ENCODE peak calls at places on chromosome 1, in nine cellular contexts. X is uterus; I is astrocyte; Y is heart right ventricle; H is Panc1; T is CD8-positive, alpha-beta T cell; B is neural crest cell; W is adrenal gland; K is foreskin fibroblast. D is an unnamed sample.

GRCh38 chr1:154955039-154955717 is 721 bp downstream of the PBXIP1 start:
- DNase-seq in W (peak), Y (no peak), T (peak), B (no peak), I (peak), H (no peak), X (no peak), K (no peak), D (peak)

GRCh38 chr1:165162671-165163241 is 193.8 kb downstream of the LMX1A start:
- DNase-seq in Y (no peak), K (no peak), B (no peak), I (no peak), W (no peak), X (no peak), H (no peak), T (no peak), D (no peak)

GRCh38 chr1:5575396-5576110 is 416.7 kb downstream of the NPHP4 start:
- DNase-seq in I (no peak), H (no peak), T (no peak), X (no peak), Y (no peak), K (no peak), W (no peak), B (no peak), D (no peak)

GRCh38 chr1:7395251-7395650 is 375.8 kb upstream of the VAMP3 start:
- DNase-seq in I (no peak), T (no peak), Y (no peak), X (no peak), B (no peak), K (no peak), H (no peak), W (no peak), D (no peak)

GRCh38 chr1:160032165-160032827 is 506 bp upstream of the PIGM start:
- DNase-seq in Y (no peak), B (no peak), X (no peak), W (no peak), K (no peak), H (no peak), I (no peak), T (no peak), D (peak)

GRCh38 chr1:234976880-234977680 is 151.6 kb downstream of the TOMM20 start:
- DNase-seq in W (no peak), K (no peak), H (no peak), T (no peak), X (peak), B (no peak), Y (no peak), I (no peak), D (no peak)

GRCh38 chr1:231774719-231775322 is 148.2 kb downstream of the DISC1 start:
- DNase-seq in X (no peak), T (no peak), W (no peak), H (no peak), Y (no peak), B (no peak), I (no peak), K (no peak), D (no peak)

GRCh38 chr1:200302192-200302892 is 107.5 kb downstream of the ZNF281 start:
- DNase-seq in Y (peak), X (no peak), B (no peak), W (no peak), K (no peak), T (peak), H (no peak), I (peak), D (peak)

GRCh38 chr1:156655904-156656516 is 14.1 kb downstream of the BCAN start:
- DNase-seq in Y (no peak), I (no peak), K (no peak), H (no peak), X (no peak), T (no peak), W (no peak), B (no peak), D (no peak)

GRCh38 chr1:164588388-164589341 is 29.7 kb downstream of the PBX1 start:
- DNase-seq in Y (peak), W (peak), K (peak), T (no peak), B (peak), X (peak), I (peak), H (no peak), D (no peak)

GRCh38 chr1:211488641-211489040 is 3.3 kb downstream of the RD3 start:
- DNase-seq in Y (no peak), I (no peak), X (no peak), H (no peak), T (no peak), K (no peak), W (no peak), B (no peak), D (no peak)

GRCh38 chr1:64969305-64970066 is 3.1 kb upstream of the JAK1 start:
- DNase-seq in K (no peak), B (no peak), W (no peak), I (no peak), Y (no peak), H (no peak), X (no peak), T (no peak), D (no peak)

GRCh38 chr1:67721112-67721511 is 36.1 kb downstream of the GADD45A start:
- DNase-seq in Y (no peak), B (no peak), X (no peak), T (no peak), K (no peak), W (no peak), H (no peak), I (no peak), D (no peak)

GRCh38 chr1:157363660-157364140 is 188.6 kb downstream of the FCRL5 start:
- DNase-seq in H (peak), K (peak), X (no peak), B (no peak), Y (no peak), W (peak), T (no peak), I (no peak), D (peak)

GRCh38 chr1:229129306-229130027 is 141.4 kb upstream of the RAB4A start:
- DNase-seq in I (no peak), H (no peak), T (peak), K (no peak), Y (no peak), X (no peak), W (no peak), B (no peak), D (no peak)

GRCh38 chr1:223716302-223716862 is 4.0 kb downstream of the CAPN2 start:
- DNase-seq in I (no peak), W (no peak), X (no peak), Y (no peak), K (no peak), T (peak), B (no peak), H (no peak), D (peak)

GRCh38 chr1:100164226-100164625 is 13.8 kb downstream of the LRRC39 start:
- DNase-seq in I (peak), W (no peak), B (no peak), Y (no peak), H (no peak), X (no peak), K (peak), T (no peak), D (no peak)

GRCh38 chr1:212664409-212665199 is 35.0 kb downstream of the BATF3 start:
- DNase-seq in I (no peak), K (no peak), B (no peak), X (no peak), T (no peak), Y (no peak), W (no peak), H (no peak), D (no peak)

GRCh38 chr1:119582801-119583200 is 65.3 kb downstream of the ZNF697 start:
- DNase-seq in K (peak), H (peak), T (no peak), X (no peak), B (peak), Y (peak), W (peak), I (peak), D (peak)

GRCh38 chr1:28458237-28459228 is 47.3 kb upstream of the RCC1 start:
- DNase-seq in I (no peak), H (no peak), K (no peak), W (no peak), B (no peak), T (no peak), X (no peak), Y (no peak), D (no peak)

GRCh38 chr1:14522331-14523241 is 75.9 kb upstream of the KAZN start:
- DNase-seq in K (peak), B (no peak), W (peak), I (peak), H (no peak), X (peak), Y (peak), T (no peak), D (peak)

GRCh38 chr1:244794071-244794470 is 41.4 kb upstream of the COX20 start:
- DNase-seq in K (no peak), X (no peak), W (no peak), H (no peak), I (no peak), B (no peak), T (no peak), Y (no peak), D (no peak)

GRCh38 chr1:234926574-234927311 is 201.9 kb downstream of the TOMM20 start:
- DNase-seq in Y (no peak), K (no peak), H (no peak), I (no peak), W (no peak), B (no peak), T (no peak), X (no peak), D (peak)

GRCh38 chr1:22805672-22806038 is 95.0 kb downstream of the EPHB2 start:
- DNase-seq in H (no peak), Y (no peak), X (no peak), T (no peak), K (no peak), W (no peak), I (no peak), B (no peak), D (no peak)

GRCh38 chr1:156815307-156815826 is 1.3 kb downstream of the SH2D2A start:
- DNase-seq in X (peak), B (no peak), I (peak), T (no peak), W (peak), K (peak), H (no peak), Y (peak), D (no peak)

GRCh38 chr1:67850151-67850551 is 16.9 kb upstream of the GNG12 start:
- DNase-seq in K (peak), Y (no peak), H (no peak), I (no peak), X (no peak), T (no peak), B (peak), W (no peak), D (peak)

GRCh38 chr1:41486892-41487728 is 2.6 kb upstream of the EDN2 start:
- DNase-seq in T (no peak), K (no peak), H (no peak), Y (no peak), B (peak), I (peak), W (no peak), X (no peak), D (peak)

GRCh38 chr1:38567401-38567800 is 292.2 kb downstream of the RRAGC start:
- DNase-seq in T (no peak), H (no peak), I (no peak), B (no peak), X (no peak), W (no peak), Y (no peak), K (no peak), D (no peak)

GRCh38 chr1:239448911-239449310 is 62.5 kb downstream of the CHRM3 start:
- DNase-seq in T (no peak), B (no peak), Y (no peak), W (no peak), K (no peak), I (no peak), X (no peak), H (no peak), D (no peak)

GRCh38 chr1:6498576-6499111 is 7.2 kb upstream of the PLEKHG5 start:
- DNase-seq in I (no peak), K (no peak), W (no peak), H (no peak), T (peak), X (no peak), B (no peak), Y (peak), D (no peak)

GRCh38 chr1:108575241-108575850 is 15.4 kb downstream of the EEIG2 start:
- DNase-seq in W (no peak), H (no peak), K (no peak), X (no peak), T (no peak), Y (no peak), B (no peak), I (peak), D (no peak)

GRCh38 chr1:186670965-186671486 is 9.2 kb downstream of the PTGS2 start:
- DNase-seq in H (no peak), K (no peak), B (no peak), W (no peak), T (no peak), I (no peak), Y (no peak), X (no peak), D (no peak)

GRCh38 chr1:4034318-4034887 is 134.3 kb upstream of the C1orf174 start:
- DNase-seq in Y (no peak), X (no peak), H (no peak), W (no peak), I (no peak), T (no peak), B (no peak), K (no peak), D (no peak)

GRCh38 chr1:162391790-162392563 is 10.4 kb downstream of the C1orf226 start:
- DNase-seq in K (peak), X (no peak), B (no peak), I (peak), T (no peak), H (peak), W (no peak), Y (no peak), D (peak)

GRCh38 chr1:208985231-208985630 is 598.3 kb upstream of the CAMK1G start:
- DNase-seq in W (no peak), H (no peak), B (no peak), I (no peak), K (no peak), X (no peak), Y (no peak), T (no peak), D (no peak)

GRCh38 chr1:203828002-203828401 is 32.6 kb downstream of the ZBED6 start:
- DNase-seq in K (no peak), Y (no peak), W (no peak), H (no peak), B (no peak), X (no peak), T (no peak), I (no peak), D (no peak)

GRCh38 chr1:219880765-219881457 is 47.4 kb downstream of the SLC30A10 start:
- DNase-seq in X (no peak), Y (no peak), W (no peak), K (no peak), T (no peak), B (no peak), I (peak), H (no peak), D (no peak)

GRCh38 chr1:219871427-219872057 is 56.8 kb downstream of the SLC30A10 start:
- DNase-seq in K (no peak), B (no peak), H (no peak), T (no peak), I (no peak), Y (no peak), X (no peak), W (no peak), D (no peak)

GRCh38 chr1:219875860-219876259 is 52.5 kb downstream of the SLC30A10 start:
- DNase-seq in X (no peak), K (no peak), I (no peak), B (no peak), W (no peak), T (no peak), Y (no peak), H (no peak), D (no peak)

GRCh38 chr1:219882116-219882515 is 46.2 kb downstream of the SLC30A10 start:
- DNase-seq in X (no peak), K (no peak), Y (no peak), W (no peak), I (no peak), B (no peak), T (no peak), H (no peak), D (no peak)

GRCh38 chr1:219876798-219877209 is 51.6 kb downstream of the SLC30A10 start:
- DNase-seq in B (no peak), W (no peak), Y (no peak), H (no peak), K (no peak), X (no peak), I (no peak), T (no peak), D (peak)
- TF ChIP-seq CTCF in B (peak), W (no peak), Y (no peak), H (peak), K (no peak), X (no peak), I (no peak), T (no peak), D (peak)

GRCh38 chr1:222387020-222387816 is 160.7 kb downstream of the HHIPL2 start:
- DNase-seq in B (peak), T (no peak), X (no peak), Y (no peak), I (no peak), H (peak), W (no peak), K (no peak), D (peak)
- TF ChIP-seq CTCF in B (peak), T (no peak), X (no peak), Y (no peak), I (peak), H (peak), W (no peak), K (no peak), D (no peak)

GRCh38 chr1:26598890-26599289 is 69.3 kb downstream of the RPS6KA1 start:
- DNase-seq in H (no peak), K (no peak), W (no peak), I (no peak), B (no peak), T (no peak), Y (no peak), X (no peak), D (no peak)
- TF ChIP-seq CTCF in H (no peak), K (no peak), W (no peak), I (no peak), B (no peak), T (no peak), Y (no peak), X (no peak), D (no peak)

GRCh38 chr1:195345149-195345548 is 1263.1 kb downstream of the KCNT2 start:
- DNase-seq in X (no peak), Y (no peak), K (no peak), T (no peak), I (no peak), H (no peak), W (no peak), B (peak), D (no peak)
- TF ChIP-seq CTCF in X (no peak), Y (no peak), K (no peak), T (no peak), I (no peak), H (no peak), W (no peak), B (peak), D (no peak)

DNA sequence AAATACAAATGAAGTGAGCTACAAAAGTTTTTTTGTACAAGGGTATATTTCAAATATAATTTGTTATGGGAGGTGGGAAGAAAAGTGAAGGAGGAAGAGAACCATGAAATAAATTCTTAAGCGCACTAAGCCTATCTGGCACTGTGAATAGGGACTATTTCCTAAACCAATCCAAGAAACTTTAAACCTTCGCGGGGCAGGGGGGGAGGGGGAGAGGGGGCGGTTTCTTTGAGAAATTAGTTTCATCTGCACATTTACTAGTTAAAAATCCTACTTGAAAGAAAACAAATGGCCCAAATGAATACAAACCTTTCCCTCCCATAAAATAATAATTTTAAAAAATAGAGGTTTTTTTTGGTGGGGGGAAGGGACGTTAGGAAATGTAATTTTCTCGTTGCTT is 364 bp downstream of the GOLPH3L start:
- DNase-seq in I (no peak), K (no peak), T (no peak), X (no peak), H (no peak), Y (no peak), B (no peak), W (no peak), D (no peak)
- TF ChIP-seq CTCF in I (no peak), K (no peak), T (no peak), X (no peak), H (no peak), Y (no peak), B (no peak), W (no peak), D (no peak)

GRCh38 chr1:152182431-152182830 is 23.4 kb upstream of the RPTN start:
- DNase-seq in I (peak), X (no peak), K (no peak), W (no peak), T (no peak), B (no peak), Y (no peak), H (no peak), D (peak)
- TF ChIP-seq CTCF in I (peak), X (no peak), K (peak), W (peak), T (no peak), B (no peak), Y (no peak), H (peak), D (peak)

DNA sequence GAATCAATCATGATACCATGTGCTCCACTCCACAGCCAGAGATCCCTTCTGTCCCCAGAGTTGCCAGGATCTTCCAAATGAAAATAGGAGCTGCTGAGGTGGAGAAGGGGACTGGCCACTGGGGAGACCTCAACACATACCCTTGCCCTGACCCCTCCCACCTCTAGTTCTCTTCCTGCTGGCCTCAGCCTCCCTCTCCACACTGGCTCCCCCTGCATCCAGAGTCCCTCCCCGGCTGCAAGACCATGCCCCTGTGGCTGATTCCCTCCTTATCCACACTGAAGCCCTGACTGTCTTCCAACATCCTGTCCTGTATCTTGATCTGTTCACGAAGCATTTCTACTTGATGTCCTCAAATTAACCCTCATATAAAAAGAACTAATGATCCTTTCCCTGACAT is 21.1 kb upstream of the CDK18 start:
- DNase-seq in Y (no peak), T (no peak), B (no peak), I (no peak), W (no peak), H (no peak), X (no peak), K (no peak), D (no peak)
- TF ChIP-seq CTCF in Y (no peak), T (no peak), B (no peak), I (no peak), W (no peak), H (no peak), X (no peak), K (no peak), D (no peak)

GRCh38 chr1:114669562-114670082 is at the start of gene DENND2C:
- DNase-seq in K (no peak), B (no peak), I (no peak), X (no peak), T (no peak), H (no peak), W (no peak), Y (no peak), D (no peak)
- TF ChIP-seq CTCF in K (no peak), B (peak), I (no peak), X (no peak), T (no peak), H (peak), W (no peak), Y (no peak), D (peak)

D was measured in GM12865.